ENCODE peak calls at places on chromosomes 1 and 21, in seven cellular contexts. O, I, E, K, X, N and D are unnamed samples.
A peak's percentile ranks its signal among the peaks of the same experiment; 100 is the strongest.

GRCh38 chr1:110786802-110787327 is 86.1 kb upstream of the CD53 start:
- DNase-seq in O (no peak), I (no peak), E (no peak), K (no peak), X (no peak), N (no peak), D (no peak)

GRCh38 chr1:7770620-7770938 is 517 bp upstream of the VAMP3 start:
- DNase-seq in O (no peak), I (no peak), E (no peak), K (no peak), X (no peak), N (no peak), D (no peak)

GRCh38 chr1:207188901-207189300 is 84.9 kb downstream of the C4BPA start:
- DNase-seq in O (no peak), I (no peak), E (no peak), K (no peak), X (no peak), N (no peak), D (no peak)

GRCh38 chr1:200875416-200875815 is 2.6 kb downstream of the GPR25 start:
- DNase-seq in O (no peak), I (no peak), E (no peak), K (no peak), X (no peak), N (no peak), D (no peak)

GRCh38 chr21:33155457-33155856 is 74.3 kb upstream of the IFNAR2 start:
- DNase-seq in O (no peak), I (no peak), E (no peak), K (no peak), X (no peak), N (no peak), D (no peak)

GRCh38 chr1:234967121-234967520 is 161.5 kb downstream of the TOMM20 start:
- DNase-seq in O (no peak), I (no peak), E (no peak), K (no peak), X (no peak), N (no peak), D (no peak)

GRCh38 chr1:3054474-3054873 is 14.5 kb upstream of the PRDM16 start:
- DNase-seq in O (no peak), I (no peak), E (no peak), K (no peak), X (no peak), N (no peak), D (no peak)

GRCh38 chr1:150789396-150789795 is 18.7 kb downstream of the CTSK start:
- DNase-seq in O (peak; percentile 28), I (peak; percentile 5), E (no peak), K (no peak), X (no peak), N (no peak), D (peak; percentile 21)

GRCh38 chr1:10821388-10821787 is 24.9 kb upstream of the CASZ1 start:
- DNase-seq in O (no peak), I (no peak), E (no peak), K (no peak), X (no peak), N (no peak), D (no peak)

GRCh38 chr1:85445906-85446305 is 19.1 kb downstream of the DDAH1 start:
- DNase-seq in O (peak; percentile 64), I (peak; percentile 94), E (no peak), K (peak; percentile 61), X (peak; percentile 62), N (no peak), D (no peak)

GRCh38 chr1:239765163-239765562 is 326.5 kb upstream of the FMN2 start:
- DNase-seq in O (no peak), I (no peak), E (no peak), K (no peak), X (no peak), N (no peak), D (no peak)

GRCh38 chr21:17931080-17931479 is 111.9 kb upstream of the C21orf91 start:
- DNase-seq in O (no peak), I (no peak), E (peak; percentile 24), K (no peak), X (no peak), N (peak; percentile 23), D (peak; percentile 72)

GRCh38 chr1:151611288-151611790 is 511 bp upstream of the SNX27 start:
- DNase-seq in O (peak; percentile 53), I (peak; percentile 86), E (no peak), K (peak; percentile 86), X (peak; percentile 91), N (no peak), D (peak; percentile 50)

GRCh38 chr1:113874017-113874879 is 2.7 kb upstream of the PTPN22 start:
- DNase-seq in O (peak; percentile 76), I (peak; percentile 27), E (peak; percentile 41), K (no peak), X (no peak), N (peak; percentile 25), D (peak; percentile 51)

GRCh38 chr1:16904560-16905111 is 8.9 kb downstream of the RNU1-2 start:
- DNase-seq in O (peak; percentile 97), I (peak; percentile 100), E (peak; percentile 97), K (peak; percentile 100), X (peak; percentile 98), N (peak; percentile 98), D (peak; percentile 100)

GRCh38 chr1:154975409-154976205 is 1.1 kb downstream of the CKS1B start:
- DNase-seq in O (peak; percentile 48), I (peak; percentile 78), E (no peak), K (peak; percentile 80), X (peak; percentile 64), N (no peak), D (peak; percentile 76)

GRCh38 chr1:150596095-150596892 is 16.9 kb upstream of the MCL1 start:
- DNase-seq in O (peak; percentile 75), I (peak; percentile 85), E (no peak), K (no peak), X (peak; percentile 24), N (no peak), D (no peak)

GRCh38 chr21:32463367-32463766 is 50.9 kb downstream of the EVA1C start:
- DNase-seq in O (peak; percentile 24), I (no peak), E (peak; percentile 69), K (no peak), X (peak; percentile 22), N (no peak), D (no peak)

GRCh38 chr1:11880911-11881748 is 22.4 kb upstream of the NPPB start:
- DNase-seq in O (no peak), I (no peak), E (no peak), K (no peak), X (no peak), N (no peak), D (no peak)

GRCh38 chr1:13830170-13830569 is 130.2 kb downstream of the PRDM2 start:
- DNase-seq in O (no peak), I (no peak), E (no peak), K (no peak), X (no peak), N (no peak), D (no peak)

GRCh38 chr1:226664413-226665101 is 74.5 kb downstream of the ITPKB start:
- DNase-seq in O (no peak), I (peak; percentile 91), E (no peak), K (peak; percentile 74), X (peak; percentile 80), N (no peak), D (no peak)

GRCh38 chr21:35616090-35616489 is 444.2 kb downstream of the SETD4 start:
- DNase-seq in O (peak; percentile 40), I (peak; percentile 56), E (peak; percentile 3), K (peak; percentile 68), X (peak; percentile 87), N (no peak), D (peak; percentile 65)
- H3K9ac ChIP-seq in O (peak overlapping the region; percentile 20), I (no peak overlapping the region), E (no peak overlapping the region), K (peak overlapping the region; percentile 55), X (no peak overlapping the region), N (no peak overlapping the region), D (no peak overlapping the region)

DNA sequence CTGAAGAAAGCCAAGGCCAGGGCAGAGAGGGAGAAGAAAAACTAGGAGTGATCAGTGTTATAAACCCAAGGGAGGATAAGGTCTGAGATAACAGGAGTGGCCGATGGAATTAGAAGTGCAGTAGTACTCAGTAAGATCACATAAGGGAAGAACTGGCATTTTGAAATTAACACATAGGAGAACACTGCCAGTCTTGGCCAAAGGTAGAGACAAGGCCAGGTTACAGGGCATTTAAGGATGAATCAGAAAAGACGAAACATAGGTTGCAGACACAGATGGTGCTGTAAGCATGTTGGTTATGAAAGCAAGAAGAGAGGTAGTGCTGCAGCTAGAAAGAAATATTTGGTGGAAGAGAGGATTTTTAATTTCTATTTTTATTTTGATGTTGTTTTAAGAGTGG is 278.9 kb upstream of the SNX7 start:
- DNase-seq in O (no peak), I (no peak), E (no peak), K (no peak), X (no peak), N (no peak), D (no peak)
- H3K4me3 ChIP-seq in O (no peak overlapping the region), I (no peak overlapping the region), E (no peak overlapping the region), K (no peak overlapping the region), X (no peak overlapping the region), N (no peak overlapping the region), D (no peak overlapping the region)

GRCh38 chr1:59730759-59731478 is 83.8 kb upstream of the HOOK1 start:
- DNase-seq in O (peak; percentile 92), I (peak; percentile 97), E (peak; percentile 71), K (peak; percentile 87), X (peak; percentile 97), N (peak; percentile 25), D (no peak)
- H3K9ac ChIP-seq in O (peak overlapping the region; percentile 14), I (peak overlapping the region; percentile 72), E (peak overlapping the region; percentile 48), K (peak overlapping the region; percentile 75), X (no peak overlapping the region), N (no peak overlapping the region), D (no peak overlapping the region)

GRCh38 chr1:2042830-2043773 is 7.1 kb upstream of the PRKCZ start:
- DNase-seq in O (no peak), I (no peak), E (no peak), K (no peak), X (no peak), N (no peak), D (no peak)

GRCh38 chr1:2045468-2046224 is 4.6 kb upstream of the PRKCZ start:
- DNase-seq in O (no peak), I (peak; percentile 37), E (no peak), K (no peak), X (peak; percentile 39), N (no peak), D (no peak)

GRCh38 chr1:2046225-2046917 is 3.8 kb upstream of the PRKCZ start:
- DNase-seq in O (peak; percentile 48), I (peak; percentile 21), E (peak; percentile 57), K (peak; percentile 42), X (peak; percentile 5), N (peak; percentile 56), D (peak; percentile 80)

GRCh38 chr1:2043886-2044285 is 6.3 kb upstream of the PRKCZ start:
- DNase-seq in O (no peak), I (no peak), E (no peak), K (no peak), X (no peak), N (no peak), D (no peak)

DNA sequence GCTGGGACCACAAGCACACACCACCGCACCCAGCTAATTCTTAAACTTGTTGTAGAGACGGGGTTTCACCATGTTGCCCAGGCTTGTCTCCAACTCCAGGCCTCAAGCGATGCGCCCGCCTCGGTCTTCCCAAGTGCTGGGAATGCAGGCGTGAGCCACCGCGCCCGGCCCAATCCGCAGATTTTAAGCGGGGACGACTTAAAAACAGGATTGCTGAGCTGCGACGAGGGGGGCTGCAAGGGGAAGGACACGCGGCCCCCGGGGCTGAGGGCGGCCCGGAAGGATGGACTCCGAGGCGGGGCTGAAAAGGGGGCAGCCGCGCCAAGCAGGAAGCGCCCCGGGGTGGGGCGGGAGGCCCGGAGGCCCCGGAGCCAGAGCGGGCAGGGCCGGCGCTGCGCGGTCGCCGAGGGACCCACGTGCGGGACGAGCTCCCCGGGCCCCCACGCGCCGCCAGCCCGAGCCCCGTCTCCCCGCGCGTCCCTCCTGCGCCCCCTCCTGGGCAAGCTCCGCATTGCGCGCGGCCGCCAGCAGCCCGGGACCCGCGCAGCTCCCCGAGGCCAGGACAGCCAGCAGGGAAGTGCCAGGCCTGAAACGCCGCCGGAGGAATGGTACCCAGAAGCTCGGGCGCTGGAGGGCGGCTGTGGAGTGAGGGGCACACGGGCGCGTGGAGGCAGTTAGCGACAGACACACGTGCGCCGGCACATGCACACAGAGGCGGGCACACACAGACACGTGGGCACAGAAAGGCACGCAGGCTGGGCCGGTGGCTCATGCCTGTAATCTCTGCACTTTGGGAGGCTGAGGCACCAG is 5.5 kb upstream of the PRKCZ start:
- DNase-seq in O (peak; percentile 31), I (peak; percentile 74), E (no peak), K (peak; percentile 83), X (peak; percentile 19), N (no peak), D (peak; percentile 86)
- H3K4me3 ChIP-seq in O (peak overlapping the region; percentile 35), I (peak overlapping the region; percentile 63), E (no peak overlapping the region), K (peak overlapping the region; percentile 33), X (no peak overlapping the region), N (no peak overlapping the region), D (no peak overlapping the region)